ENCODE peak calls at places on chromosomes 7 and 10, in four cellular contexts. Z is heart left ventricle, R is right atrium auricular region, E is heart right ventricle. K is an unnamed sample.

GRCh38 chr7:114370177-114370576 is 44.4 kb upstream of the FOXP2 start:
- DNase-seq in R (no peak), Z (no peak), E (no peak), K (no peak)

GRCh38 chr7:129332354-129333056 is 101.7 kb upstream of the STRIP2 start:
- DNase-seq in E (no peak), R (no peak), Z (no peak), K (no peak)

GRCh38 chr10:44261710-44262455 is 123.0 kb downstream of the CXCL12 start:
- DNase-seq in Z (peak; percentile 50), E (peak; percentile 38), R (no peak), K (no peak)

GRCh38 chr10:33335800-33336605 is 1.5 kb upstream of the NRP1 start:
- DNase-seq in Z (peak; percentile 91), R (peak; percentile 79), E (peak; percentile 78), K (no peak)

GRCh38 chr10:28714401-28715053 is 37.2 kb downstream of the BAMBI start:
- DNase-seq in Z (no peak), E (no peak), R (no peak), K (no peak)

GRCh38 chr7:151453326-151453791 is 13.4 kb upstream of the CRYGN start:
- DNase-seq in E (no peak), Z (no peak), R (peak; percentile 56), K (no peak)

GRCh38 chr7:81462672-81463071 is 307.2 kb downstream of the HGF start:
- DNase-seq in Z (no peak), E (no peak), R (no peak), K (no peak)

GRCh38 chr7:152492952-152493351 is 57.1 kb upstream of the KMT2C start:
- DNase-seq in Z (no peak), E (no peak), R (no peak), K (no peak)

GRCh38 chr7:42522227-42522991 is 285.4 kb upstream of the GLI3 start:
- DNase-seq in E (no peak), Z (no peak), R (no peak), K (no peak)

GRCh38 chr7:72020301-72020700 is 391.8 kb downstream of the CALN1 start:
- DNase-seq in R (peak; percentile 0), E (no peak), Z (no peak), K (no peak)

GRCh38 chr10:6473430-6473829 is 106.6 kb downstream of the PRKCQ start:
- DNase-seq in R (no peak), E (no peak), Z (no peak), K (no peak)

GRCh38 chr10:43823237-43823605 is 174.5 kb upstream of the ZNF32 start:
- DNase-seq in Z (no peak), R (no peak), E (no peak), K (no peak)

GRCh38 chr7:30038182-30038980 is 10.2 kb downstream of the PLEKHA8 start:
- DNase-seq in Z (no peak), E (no peak), R (no peak), K (no peak)

DNA sequence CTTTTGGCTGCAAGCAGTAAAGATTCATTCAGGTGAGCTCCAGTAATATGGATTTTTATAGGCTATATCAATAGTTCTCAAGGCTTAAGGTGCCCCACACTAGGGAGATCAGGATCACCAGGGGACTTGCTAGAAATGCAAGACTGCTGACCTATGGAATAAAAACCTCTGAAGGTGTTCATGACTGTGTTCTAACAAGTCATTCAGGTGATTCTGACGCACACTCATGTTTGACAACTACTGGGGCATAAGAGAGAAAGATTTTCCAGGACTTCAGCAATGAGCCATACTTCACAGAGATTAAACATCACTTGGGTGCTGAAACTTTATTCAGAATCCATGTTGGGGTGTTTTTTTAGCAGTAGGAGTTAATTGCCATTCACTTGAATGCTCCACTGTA is 4.8 kb upstream of the TAS2R38 start:
- DNase-seq in R (no peak), E (no peak), Z (no peak), K (no peak)
- H3K4me3 ChIP-seq in R (no peak overlapping the region), E (no peak overlapping the region), Z (no peak overlapping the region), K (no peak overlapping the region)

GRCh38 chr7:77993823-77994222 is 195.2 kb downstream of the PHTF2 start:
- DNase-seq in R (no peak), E (no peak), Z (no peak), K (no peak)

GRCh38 chr7:77985974-77986339 is 187.4 kb downstream of the PHTF2 start:
- DNase-seq in E (no peak), R (no peak), Z (no peak), K (no peak)

GRCh38 chr7:77991656-77992055 is 193.1 kb downstream of the PHTF2 start:
- DNase-seq in R (no peak), Z (no peak), E (no peak), K (no peak)

GRCh38 chr7:77985232-77985973 is 186.8 kb downstream of the PHTF2 start:
- DNase-seq in Z (no peak), E (no peak), R (no peak), K (no peak)

DNA sequence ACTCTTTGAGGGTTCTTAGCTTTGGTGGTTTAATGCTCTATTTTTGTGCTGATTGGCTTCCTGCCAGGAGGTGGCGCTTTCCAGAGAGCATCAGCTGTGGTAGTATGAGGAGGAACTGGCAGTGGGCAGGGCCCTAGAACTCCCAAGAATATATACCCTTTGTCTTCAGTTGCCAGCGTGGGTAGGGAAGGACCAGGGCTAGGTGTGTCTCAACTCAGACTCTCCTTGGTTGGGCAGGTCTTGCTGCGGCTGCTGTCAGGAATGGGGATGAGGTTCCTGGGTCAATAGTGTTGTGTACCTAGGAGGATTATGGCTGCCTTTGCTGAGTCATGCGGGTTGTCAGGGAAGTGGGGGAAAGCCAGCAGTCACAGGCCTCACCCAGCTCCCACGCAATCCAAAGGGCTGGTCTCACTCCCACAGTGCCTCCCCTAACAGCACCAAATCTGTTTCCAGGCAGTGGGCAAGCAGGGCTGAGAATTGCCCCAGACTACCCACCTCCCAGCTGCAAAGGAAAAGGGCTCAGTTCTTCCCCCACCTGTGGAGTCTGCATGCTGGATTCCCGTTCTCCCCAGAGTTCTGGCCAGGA is 191.5 kb downstream of the PHTF2 start:
- DNase-seq in E (no peak), Z (no peak), R (no peak), K (no peak)
- TF ChIP-seq CTCF in E (no peak), Z (no peak), R (no peak), K (no peak)

GRCh38 chr7:132475669-132476116 is 100.6 kb downstream of the PLXNA4 start:
- DNase-seq in R (no peak), Z (no peak), E (no peak), K (no peak)
- H3K4me3 ChIP-seq in R (no peak overlapping the region), Z (no peak overlapping the region), E (no peak overlapping the region), K (no peak overlapping the region)

GRCh38 chr10:87987206-87987605 is 123.8 kb downstream of the PTEN start:
- DNase-seq in E (no peak), R (no peak), Z (no peak), K (no peak)
- TF ChIP-seq CTCF in E (no peak), R (no peak), Z (no peak), K (no peak)

DNA sequence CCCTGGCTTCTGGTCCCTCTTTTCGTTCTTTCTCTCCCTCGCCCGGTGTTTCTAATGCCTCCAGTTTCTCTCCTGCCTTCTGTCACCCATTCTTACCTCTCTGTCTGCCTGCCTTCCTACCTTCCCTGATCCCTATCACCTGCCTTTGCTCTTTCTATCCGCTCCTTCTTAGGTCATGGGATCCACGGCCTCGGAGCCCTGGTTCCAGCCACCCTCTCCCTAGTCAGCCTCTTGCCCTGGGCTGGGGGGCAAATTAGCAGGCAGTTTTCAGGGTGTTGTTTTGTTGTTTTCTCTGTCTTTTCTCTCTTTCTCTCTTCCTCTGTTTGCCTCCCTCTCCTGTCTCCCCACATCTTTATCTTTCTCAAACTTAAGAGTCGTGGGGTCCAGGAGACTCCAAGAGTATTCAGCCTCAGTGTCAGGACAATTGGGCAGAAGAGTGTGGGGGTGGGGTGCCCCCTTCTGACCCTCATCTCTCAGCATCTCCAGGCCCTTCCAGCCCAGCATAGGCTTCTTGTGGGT is 1.1 kb downstream of the PAX2 start:
- DNase-seq in Z (no peak), E (no peak), R (no peak), K (no peak)
- H3K4me3 ChIP-seq in Z (no peak overlapping the region), E (no peak overlapping the region), R (no peak overlapping the region), K (no peak overlapping the region)

GRCh38 chr7:32030904-32031692 is 39.1 kb downstream of the PDE1C start:
- DNase-seq in Z (no peak), R (no peak), E (no peak), K (no peak)

GRCh38 chr7:32032211-32032610 is 38.0 kb downstream of the PDE1C start:
- DNase-seq in R (no peak), E (no peak), Z (no peak), K (no peak)

GRCh38 chr7:32036557-32036956 is 33.6 kb downstream of the PDE1C start:
- DNase-seq in E (no peak), Z (no peak), R (no peak), K (no peak)

GRCh38 chr7:32033006-32033405 is 37.2 kb downstream of the PDE1C start:
- DNase-seq in R (no peak), Z (no peak), E (no peak), K (no peak)

GRCh38 chr7:32034052-32034451 is 36.2 kb downstream of the PDE1C start:
- DNase-seq in E (no peak), Z (no peak), R (no peak), K (no peak)
- TF ChIP-seq CTCF in E (no peak), Z (no peak), R (no peak), K (no peak)

GRCh38 chr7:23472556-23472955 is 2.3 kb upstream of the IGF2BP3 start:
- DNase-seq in E (no peak), R (no peak), Z (no peak), K (no peak)
- H3K4me3 ChIP-seq in E (no peak overlapping the region), R (no peak overlapping the region), Z (no peak overlapping the region), K (no peak overlapping the region)

DNA sequence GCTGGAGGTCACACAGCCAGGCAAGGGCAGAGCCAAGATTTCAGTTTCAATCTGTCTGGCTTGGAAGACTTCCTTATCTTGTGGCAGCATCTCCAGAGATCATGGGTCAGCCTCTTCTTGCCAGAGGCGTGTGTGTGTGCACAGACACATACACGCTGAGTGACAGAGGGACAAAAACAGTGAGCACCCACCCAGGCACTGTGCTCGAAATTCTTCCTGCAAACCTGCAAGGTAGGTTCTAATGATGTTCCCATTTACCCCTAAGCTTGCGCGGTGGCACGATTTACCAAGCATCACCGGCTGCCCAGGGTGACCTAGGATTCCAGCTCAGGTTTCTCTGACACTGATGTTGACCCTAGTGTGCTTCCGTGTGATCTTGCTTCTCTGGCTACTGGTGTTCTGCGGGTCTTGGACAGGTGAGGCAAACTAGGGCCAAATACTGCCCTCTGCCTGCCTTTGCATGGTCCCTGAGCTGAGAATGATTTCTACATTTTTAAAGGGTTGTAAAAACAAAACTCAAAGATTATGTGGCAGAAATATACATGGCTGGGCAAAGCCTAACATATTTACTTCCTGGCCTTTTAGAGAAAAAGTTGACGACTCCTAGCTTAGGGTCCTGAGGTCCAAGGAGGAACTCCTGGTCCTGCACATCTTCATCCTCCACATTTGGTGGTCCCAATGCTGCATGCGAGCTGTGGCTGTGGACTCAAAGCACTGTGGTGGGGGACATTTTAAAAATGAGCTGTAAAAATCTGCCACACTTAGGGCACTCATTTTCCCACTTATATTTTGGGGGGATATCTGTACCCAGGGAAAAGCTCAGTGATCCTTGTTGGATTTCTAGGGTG is 268.5 kb downstream of the RPS24 start:
- DNase-seq in E (no peak), Z (no peak), R (peak; percentile 57), K (no peak)
- TF ChIP-seq CTCF in E (peak; percentile 28), Z (peak; percentile 28), R (no peak), K (no peak)

GRCh38 chr7:158863611-158864506 is 7.5 kb downstream of the DYNC2I1 start:
- DNase-seq in Z (peak; percentile 93), E (peak; percentile 84), R (peak; percentile 93), K (peak; percentile 78)
- H3K4me3 ChIP-seq in Z (peak overlapping the region; percentile 58), E (no peak overlapping the region), R (peak overlapping the region; percentile 53), K (peak overlapping the region; percentile 54)

K was measured in AG04449.